ENCODE peak calls at places on chromosomes 1 and 21, in eight cellular contexts. K is NCI-H510A; W is activated effector memory CD4-positive, alpha-beta T cell treated with anti-CD3 and anti-CD28 coated beads, Interleukin-2, amount 50 U/mL, for 16 hours; G is choroid plexus epithelial cell; Q is GM20000; H is activated CD8-positive, alpha-beta memory T cell treated with anti-CD3 and anti-CD28 coated beads for 1 hour; C is chondrocyte; T is LoVo. L is an unnamed sample.

GRCh38 chr1:6889875-6890480 is 104.7 kb downstream of the CAMTA1 start:
- DNase-seq in Q (peak; percentile 31), W (peak; percentile 72), K (peak; percentile 23), H (peak; percentile 11), C (no peak), G (peak; percentile 83), T (peak; percentile 47), L (peak; percentile 45)

GRCh38 chr1:219621047-219621786 is 8.3 kb upstream of the ZC3H11B start:
- DNase-seq in C (no peak), G (no peak), H (no peak), K (no peak), T (peak; percentile 20), W (no peak), Q (no peak), L (no peak)

GRCh38 chr1:11765661-11766428 is 3.9 kb downstream of the C1orf167 start:
- DNase-seq in W (no peak), H (no peak), G (no peak), T (no peak), C (no peak), K (no peak), Q (no peak), L (no peak)

GRCh38 chr1:204095248-204095640 is 22.3 kb downstream of the SOX13 start:
- DNase-seq in C (no peak), H (no peak), G (no peak), K (no peak), T (no peak), Q (no peak), W (no peak), L (no peak)

GRCh38 chr21:44967082-44968047 is 27.5 kb downstream of the SLX9 start:
- DNase-seq in C (no peak), H (no peak), Q (no peak), G (no peak), K (no peak), T (no peak), W (no peak), L (no peak)

GRCh38 chr1:45493116-45493697 is 2.2 kb upstream of the TESK2 start:
- DNase-seq in C (no peak), K (no peak), Q (peak; percentile 74), W (peak; percentile 78), G (peak; percentile 78), T (peak; percentile 63), H (peak; percentile 19), L (no peak)

GRCh38 chr1:223669003-223669402 is 3.5 kb upstream of the CAPN8 start:
- DNase-seq in K (no peak), G (no peak), C (no peak), T (no peak), Q (no peak), W (no peak), H (no peak), L (no peak)

GRCh38 chr1:77395051-77395450 is 113.2 kb downstream of the AK5 start:
- DNase-seq in C (no peak), W (no peak), K (no peak), Q (no peak), H (no peak), G (no peak), T (no peak), L (no peak)

GRCh38 chr1:183148599-183148998 is 37.5 kb upstream of the LAMC2 start:
- DNase-seq in T (no peak), C (no peak), G (peak; percentile 70), H (no peak), Q (no peak), K (no peak), W (no peak), L (peak; percentile 78)

GRCh38 chr1:109655624-109656519 is at the start of gene GSTM4:
- DNase-seq in W (peak; percentile 88), T (peak; percentile 79), K (peak; percentile 52), Q (peak; percentile 91), G (peak; percentile 76), H (peak; percentile 50), C (peak; percentile 93), L (no peak)

GRCh38 chr21:44431300-44431699 is 24.0 kb upstream of the LRRC3 start:
- DNase-seq in K (no peak), W (no peak), Q (no peak), G (no peak), T (no peak), C (peak; percentile 9), H (no peak), L (no peak)

GRCh38 chr1:223712856-223713494 is 636 bp downstream of the CAPN2 start:
- DNase-seq in T (no peak), H (peak; percentile 23), W (peak; percentile 81), Q (peak; percentile 44), C (no peak), K (no peak), G (no peak), L (no peak)

GRCh38 chr1:1004780-1005697 is 5.1 kb upstream of the HES4 start:
- DNase-seq in K (no peak), T (no peak), C (peak; percentile 75), Q (peak; percentile 57), H (no peak), G (peak; percentile 55), W (no peak), L (no peak)

GRCh38 chr1:119254067-119254720 is 113.7 kb upstream of the WARS2 start:
- DNase-seq in H (no peak), T (no peak), G (peak; percentile 20), C (no peak), Q (no peak), W (no peak), K (no peak), L (peak; percentile 84)

GRCh38 chr1:101238041-101238515 is 1.3 kb downstream of the S1PR1 start:
- DNase-seq in C (no peak), H (peak; percentile 19), K (no peak), G (no peak), T (no peak), Q (peak; percentile 31), W (peak; percentile 86), L (no peak)

GRCh38 chr1:78145105-78145580 is 99.4 kb downstream of the GIPC2 start:
- DNase-seq in K (peak; percentile 39), C (no peak), T (peak; percentile 67), Q (peak; percentile 45), H (no peak), W (peak; percentile 69), G (peak; percentile 92), L (peak; percentile 16)

GRCh38 chr1:12565966-12566352 is 52.1 kb downstream of the DHRS3 start:
- DNase-seq in W (no peak), Q (no peak), C (no peak), T (no peak), K (no peak), G (no peak), H (no peak), L (no peak)

GRCh38 chr1:11295905-11296304 is 22.9 kb downstream of the UBIAD1 start:
- DNase-seq in Q (no peak), K (no peak), H (no peak), C (no peak), W (no peak), G (no peak), T (no peak), L (no peak)

GRCh38 chr1:39398278-39399010 is 93.0 kb upstream of the BMP8A start:
- DNase-seq in K (no peak), T (peak; percentile 96), Q (no peak), C (no peak), W (peak; percentile 74), G (peak; percentile 98), H (no peak), L (peak; percentile 99)

GRCh38 chr1:236844499-236845271 is 49.6 kb downstream of the MTR start:
- DNase-seq in T (no peak), H (no peak), Q (no peak), C (no peak), G (peak; percentile 61), W (no peak), K (no peak), L (no peak)

GRCh38 chr1:172607145-172607544 is 51.8 kb upstream of the FASLG start:
- DNase-seq in C (no peak), H (no peak), T (no peak), G (no peak), K (no peak), W (no peak), Q (no peak), L (no peak)

GRCh38 chr1:184065559-184065958 is 14.0 kb downstream of the TSEN15 start:
- DNase-seq in W (no peak), G (no peak), T (no peak), K (no peak), H (no peak), C (no peak), Q (no peak), L (no peak)

GRCh38 chr1:8378202-8378601 is 60.3 kb downstream of the SLC45A1 start:
- DNase-seq in W (no peak), C (no peak), Q (no peak), G (peak; percentile 75), K (no peak), T (no peak), H (no peak), L (no peak)

GRCh38 chr1:213676741-213677140 is 311.0 kb upstream of the PROX1 start:
- DNase-seq in T (no peak), K (no peak), W (no peak), Q (no peak), C (no peak), H (no peak), G (no peak), L (no peak)

GRCh38 chr21:15207635-15208370 is 143.0 kb upstream of the NRIP1 start:
- DNase-seq in C (no peak), W (no peak), G (no peak), T (no peak), H (no peak), Q (no peak), K (no peak), L (no peak)

GRCh38 chr1:156504062-156504813 is 3.7 kb upstream of the MEF2D start:
- DNase-seq in H (no peak), K (peak; percentile 72), W (no peak), G (no peak), T (no peak), C (peak; percentile 19), Q (no peak), L (no peak)

GRCh38 chr1:7954683-7955082 is 6.8 kb upstream of the PARK7 start:
- DNase-seq in T (no peak), H (no peak), C (no peak), G (no peak), W (peak; percentile 60), K (no peak), Q (no peak), L (no peak)

GRCh38 chr1:113940365-113941244 is 11.5 kb downstream of the HIPK1 start:
- DNase-seq in G (peak; percentile 51), K (no peak), Q (peak; percentile 25), C (no peak), W (peak; percentile 70), T (no peak), H (no peak), L (no peak)

GRCh38 chr1:209208648-209209047 is 374.9 kb upstream of the CAMK1G start:
- DNase-seq in W (no peak), T (no peak), Q (no peak), G (no peak), C (no peak), H (no peak), K (no peak), L (peak; percentile 70)

GRCh38 chr1:56317722-56318121 is 261.6 kb downstream of the PLPP3 start:
- DNase-seq in K (no peak), Q (no peak), T (no peak), G (no peak), W (no peak), C (peak; percentile 61), H (no peak), L (no peak)

GRCh38 chr1:109659997-109660755 is 4.3 kb downstream of the GSTM4 start:
- DNase-seq in Q (no peak), K (no peak), W (no peak), H (no peak), T (no peak), G (peak; percentile 43), C (peak; percentile 38), L (no peak)

GRCh38 chr1:59892836-59893811 is 33.4 kb downstream of the CYP2J2 start:
- DNase-seq in Q (no peak), H (no peak), T (peak; percentile 56), K (peak; percentile 53), W (no peak), C (no peak), G (no peak), L (peak; percentile 58)

GRCh38 chr1:208781391-208782035 is 537.3 kb upstream of the PLXNA2 start:
- DNase-seq in T (no peak), G (no peak), Q (no peak), H (no peak), C (no peak), W (no peak), K (peak; percentile 43), L (no peak)

GRCh38 chr21:34261841-34262832 is 101.7 kb upstream of the KCNE2 start:
- DNase-seq in Q (no peak), T (no peak), G (no peak), K (no peak), W (no peak), C (no peak), H (no peak), L (no peak)